ENCODE peak calls at places on chromosomes 4 and X, in eight cellular contexts. A, G, X, F, J, Y, W and U are unnamed samples.

GRCh38 chrX:135521405-135522131 is 1.1 kb downstream of the INTS6L start:
- DNase-seq in A (peak), G (peak), X (peak), F (peak), J (peak), Y (peak), W (peak), U (peak)

GRCh38 chrX:69324851-69325250 is 159.6 kb upstream of the PJA1 start:
- DNase-seq in A (no peak), G (no peak), X (no peak), F (no peak), J (no peak), Y (no peak), W (no peak), U (no peak)

GRCh38 chr4:71212216-71212615 is 126.6 kb upstream of the SLC4A4 start:
- DNase-seq in A (no peak), G (no peak), X (no peak), F (no peak), J (no peak), Y (no peak), W (no peak), U (no peak)

GRCh38 chr4:5746829-5747745 is 36.1 kb downstream of the EVC start:
- DNase-seq in A (no peak), G (peak), X (no peak), F (no peak), J (no peak), Y (no peak), W (peak), U (no peak)

GRCh38 chr4:127985989-127986388 is 20.8 kb downstream of the ABHD18 start:
- DNase-seq in A (no peak), G (no peak), X (no peak), F (no peak), J (no peak), Y (no peak), W (no peak), U (no peak)

GRCh38 chr4:162847945-162848549 is 318.6 kb downstream of the NAF1 start:
- DNase-seq in A (no peak), G (no peak), X (no peak), F (no peak), J (no peak), Y (no peak), W (no peak), U (no peak)

GRCh38 chr4:122480023-122480422 is 23.5 kb upstream of the IL2 start:
- DNase-seq in A (no peak), G (peak), X (no peak), F (no peak), J (no peak), Y (no peak), W (peak), U (no peak)

GRCh38 chr4:168593399-168593798 is 96.5 kb downstream of the PALLD start:
- DNase-seq in A (no peak), G (no peak), X (no peak), F (no peak), J (no peak), Y (no peak), W (no peak), U (no peak)

GRCh38 chrX:119411959-119412358 is 12.8 kb downstream of the SLC25A43 start:
- DNase-seq in A (no peak), G (no peak), X (no peak), F (no peak), J (no peak), Y (no peak), W (no peak), U (no peak)

GRCh38 chr4:89123418-89123817 is 12.1 kb downstream of the TIGD2 start:
- DNase-seq in A (no peak), G (no peak), X (no peak), F (no peak), J (no peak), Y (no peak), W (no peak), U (no peak)

GRCh38 chr4:170089743-170090666 is at the start of gene AADAT:
- DNase-seq in A (peak), G (peak), X (peak), F (peak), J (peak), Y (peak), W (peak), U (peak)

GRCh38 chr4:76733380-76733779 is 164.6 kb downstream of the SOWAHB start:
- DNase-seq in A (no peak), G (no peak), X (peak), F (peak), J (no peak), Y (no peak), W (no peak), U (no peak)

GRCh38 chrX:72316408-72317079 is 10.8 kb upstream of the CITED1 start:
- DNase-seq in A (no peak), G (no peak), X (peak), F (no peak), J (no peak), Y (no peak), W (no peak), U (no peak)

GRCh38 chr4:1731180-1731579 is 9.9 kb downstream of the TACC3 start:
- DNase-seq in A (no peak), G (peak), X (no peak), F (no peak), J (no peak), Y (no peak), W (no peak), U (no peak)